ENCODE peak calls at places on chromosomes 7 and 10, in eight cellular contexts. P, E, Q, X, J, O, F and M are unnamed samples.

GRCh38 chr7:132508724-132509348 is 67.4 kb downstream of the PLXNA4 start:
- DNase-seq in Q (no peak), E (no peak), J (peak), P (no peak), X (no peak), O (no peak), F (no peak), M (no peak)

GRCh38 chr10:6218692-6219493 is 16.2 kb downstream of the PFKFB3 start:
- DNase-seq in P (peak), J (peak), O (no peak), Q (peak), F (no peak), X (peak), E (no peak), M (no peak)

GRCh38 chr10:90965720-90966119 is 44.8 kb upstream of the ANKRD1 start:
- DNase-seq in J (no peak), X (no peak), Q (no peak), E (no peak), O (no peak), P (no peak), F (no peak), M (no peak)

GRCh38 chr10:83273035-83273434 is 866.3 kb upstream of the GHITM start:
- DNase-seq in X (no peak), F (no peak), J (no peak), Q (no peak), E (no peak), P (no peak), O (no peak), M (no peak)

GRCh38 chr7:5780801-5781496 is 514 bp downstream of the RNF216 start:
- DNase-seq in X (peak), F (peak), Q (peak), J (no peak), E (peak), O (peak), P (no peak), M (peak)

GRCh38 chr7:121519548-121520521 is 123.7 kb upstream of the FAM3C start:
- DNase-seq in Q (no peak), O (peak), F (peak), E (peak), X (peak), P (no peak), J (no peak), M (no peak)

GRCh38 chr10:21811245-21811585 is 192.3 kb downstream of the DNAJC1 start:
- DNase-seq in J (no peak), E (no peak), Q (no peak), P (peak), O (no peak), X (no peak), F (no peak), M (no peak)

GRCh38 chr10:128277267-128277666 is 151.0 kb upstream of the MKI67 start:
- DNase-seq in Q (no peak), O (no peak), X (no peak), E (no peak), P (no peak), F (no peak), J (no peak), M (no peak)

GRCh38 chr10:48463318-48464003 is 141.4 kb downstream of the ARHGAP22 start:
- DNase-seq in P (no peak), Q (no peak), E (no peak), X (no peak), J (peak), F (no peak), O (no peak), M (no peak)

GRCh38 chr10:97159906-97160305 is 25.9 kb downstream of the SLIT1 start:
- DNase-seq in J (no peak), E (no peak), F (no peak), P (no peak), X (no peak), Q (no peak), O (no peak), M (no peak)

GRCh38 chr10:124730790-124731189 is 13.4 kb downstream of the FAM53B start:
- DNase-seq in P (no peak), F (no peak), Q (no peak), X (no peak), J (no peak), E (no peak), O (no peak), M (no peak)

GRCh38 chr10:124906551-124907001 is 35.3 kb upstream of the ZRANB1 start:
- DNase-seq in F (no peak), P (no peak), E (peak), J (no peak), X (peak), Q (no peak), O (peak), M (no peak)

GRCh38 chr7:136528329-136528728 is 340.1 kb upstream of the CHRM2 start:
- DNase-seq in E (no peak), J (no peak), O (no peak), X (peak), P (peak), Q (no peak), F (no peak), M (no peak)

GRCh38 chr10:86945361-86946214 is 11.8 kb downstream of the MMRN2 start:
- DNase-seq in P (no peak), J (peak), E (peak), F (peak), X (no peak), Q (no peak), O (peak), M (peak)

GRCh38 chr7:157019718-157020451 is 9.4 kb upstream of the MNX1 start:
- DNase-seq in J (no peak), X (no peak), P (no peak), F (no peak), Q (no peak), E (no peak), O (no peak), M (no peak)

GRCh38 chr10:13450078-13450477 is 78.7 kb downstream of the BEND7 start:
- DNase-seq in P (peak), J (no peak), E (no peak), F (no peak), O (no peak), Q (no peak), X (no peak), M (no peak)

GRCh38 chr7:94375167-94375566 is 19.5 kb upstream of the COL1A2 start:
- DNase-seq in O (peak), F (peak), J (peak), Q (no peak), X (peak), E (no peak), P (no peak), M (no peak)

GRCh38 chr7:69800495-69800894 is 202.2 kb downstream of the AUTS2 start:
- DNase-seq in F (no peak), E (no peak), Q (no peak), J (no peak), X (no peak), P (no peak), O (no peak), M (peak)

GRCh38 chr7:148882668-148883232 is 1.3 kb downstream of the EZH2 start:
- DNase-seq in Q (no peak), F (no peak), O (no peak), X (no peak), P (no peak), E (no peak), J (no peak), M (peak)

GRCh38 chr10:100983868-100984669 is 3.2 kb downstream of the MRPL43 start:
- DNase-seq in X (no peak), F (no peak), O (no peak), J (no peak), E (no peak), P (no peak), Q (no peak), M (no peak)

GRCh38 chr7:43904533-43905208 is 1.7 kb downstream of the URGCP start:
- DNase-seq in E (no peak), P (no peak), Q (no peak), O (no peak), X (no peak), J (no peak), F (no peak), M (peak)

GRCh38 chr7:37786741-37787569 is 61.4 kb upstream of the NME8 start:
- DNase-seq in P (no peak), F (no peak), X (no peak), Q (no peak), J (no peak), O (no peak), E (no peak), M (no peak)

DNA sequence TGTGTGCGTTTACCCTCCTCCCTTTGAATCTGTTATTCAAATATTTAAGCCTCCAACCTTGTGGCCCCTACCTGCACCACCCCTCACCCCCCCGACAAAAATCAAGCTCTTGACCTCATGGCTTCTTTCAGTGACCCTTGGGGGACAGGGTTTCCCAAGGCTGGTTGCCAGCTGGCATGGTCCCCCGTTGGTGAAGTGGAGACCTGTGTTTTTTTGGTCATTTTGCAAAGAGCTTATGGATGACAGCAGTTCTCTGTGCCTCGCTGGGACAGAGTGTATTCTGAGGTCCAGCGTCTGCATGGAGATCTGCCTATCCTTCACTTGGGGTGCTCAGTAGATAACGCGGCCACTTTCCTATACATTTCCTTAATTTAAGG is 111.0 kb downstream of the TCF7L2 start:
- DNase-seq in O (no peak), Q (no peak), P (no peak), J (no peak), X (no peak), F (no peak), E (no peak), M (no peak)
- H3K4me3 ChIP-seq in O (peak), Q (no peak), P (no peak), J (no peak), X (no peak), F (no peak), E (peak), M (no peak)

GRCh38 chr10:34702982-34703381 is 112.1 kb downstream of the PARD3 start:
- DNase-seq in E (no peak), P (no peak), F (no peak), J (no peak), Q (no peak), O (no peak), X (no peak), M (no peak)
- H3K27ac ChIP-seq in E (no peak), P (peak), F (peak), J (no peak), Q (no peak), O (peak), X (no peak), M (no peak)

GRCh38 chr7:25496394-25497103 is 268.3 kb upstream of the NPVF start:
- DNase-seq in J (no peak), O (no peak), P (no peak), X (no peak), E (no peak), Q (no peak), F (no peak), M (no peak)
- H3K4me3 ChIP-seq in J (no peak), O (no peak), P (no peak), X (no peak), E (peak), Q (no peak), F (no peak), M (no peak)

GRCh38 chr7:26167293-26167934 is 15.4 kb downstream of the NFE2L3 start:
- DNase-seq in J (no peak), Q (no peak), F (no peak), E (no peak), P (no peak), X (no peak), O (no peak), M (peak)
- H3K27ac ChIP-seq in J (no peak), Q (no peak), F (no peak), E (no peak), P (no peak), X (no peak), O (no peak), M (peak)